ENCODE peak calls at places on chromosomes 5 and 9, in ten cellular contexts. C is GM13976, U is PC-3, W is GM20000, G is ureter, V is fibroblast of the conjunctiva, L is thoracic aorta, F is posterior cingulate gyrus, S is kidney epithelial cell, K is AG20443. M is an unnamed sample.

GRCh38 chr9:134179595-134179917 is 15.2 kb upstream of the RNU6ATAC start:
- DNase-seq in C (no peak), U (no peak), W (no peak), G (no peak), V (no peak), L (no peak), F (no peak), S (no peak), K (no peak), M (no peak)

GRCh38 chr5:139147743-139148079 is 50.5 kb downstream of the SIL1 start:
- DNase-seq in C (no peak), U (no peak), W (no peak), G (peak; percentile 62), V (peak; percentile 16), L (no peak), F (peak; percentile 41), S (no peak), K (peak; percentile 75), M (no peak)

GRCh38 chr5:81495286-81495685 is 101.4 kb upstream of the ACOT12 start:
- DNase-seq in C (no peak), U (no peak), W (no peak), G (no peak), V (no peak), L (no peak), F (no peak), S (no peak), K (no peak), M (no peak)

GRCh38 chr9:100091650-100092049 is 7.2 kb downstream of the ERP44 start:
- DNase-seq in C (no peak), U (no peak), W (no peak), G (no peak), V (no peak), L (no peak), F (no peak), S (no peak), K (no peak), M (no peak)

GRCh38 chr5:40124367-40124766 is 555.3 kb upstream of the PTGER4 start:
- DNase-seq in C (no peak), U (peak; percentile 44), W (no peak), G (no peak), V (no peak), L (no peak), F (no peak), S (no peak), K (no peak), M (no peak)

GRCh38 chr9:6805532-6805931 is 47.8 kb downstream of the KDM4C start:
- DNase-seq in C (no peak), U (no peak), W (no peak), G (no peak), V (peak; percentile 2), L (no peak), F (no peak), S (no peak), K (peak; percentile 50), M (peak; percentile 8)

GRCh38 chr5:134436523-134437339 is 25.1 kb upstream of the CDKN2AIPNL start:
- DNase-seq in C (peak; percentile 77), U (peak; percentile 86), W (peak; percentile 71), G (peak; percentile 77), V (peak; percentile 37), L (no peak), F (peak; percentile 66), S (peak; percentile 75), K (peak; percentile 82), M (peak; percentile 77)

GRCh38 chr9:121842612-121842978 is 191.2 kb downstream of the DAB2IP start:
- DNase-seq in C (no peak), U (peak; percentile 60), W (no peak), G (no peak), V (no peak), L (no peak), F (no peak), S (peak; percentile 42), K (peak; percentile 30), M (no peak)

GRCh38 chr5:45295231-45295630 is 400.9 kb downstream of the HCN1 start:
- DNase-seq in C (no peak), U (no peak), W (no peak), G (no peak), V (no peak), L (no peak), F (no peak), S (no peak), K (no peak), M (no peak)

GRCh38 chr5:106875591-106876297 is 795.0 kb downstream of the EFNA5 start:
- DNase-seq in C (peak; percentile 26), U (peak; percentile 90), W (peak; percentile 22), G (no peak), V (no peak), L (no peak), F (no peak), S (no peak), K (peak; percentile 72), M (no peak)

GRCh38 chr9:78103971-78104433 is 72.4 kb upstream of the GNAQ start:
- DNase-seq in C (no peak), U (no peak), W (peak; percentile 5), G (no peak), V (no peak), L (no peak), F (no peak), S (no peak), K (no peak), M (no peak)

GRCh38 chr5:180608572-180609310 is 17.4 kb upstream of the SCGB3A1 start:
- DNase-seq in C (no peak), U (no peak), W (no peak), G (no peak), V (no peak), L (no peak), F (no peak), S (no peak), K (no peak), M (no peak)